ENCODE peak calls at places on chromosomes 12 and 14, in eight cellular contexts. One of them, this sample, is unnamed.
A peak's percentile ranks its signal among the peaks of the same experiment; 100 is the strongest.

GRCh38 chr14:31880935-31881334 is 196.2 kb upstream of the ARHGAP5 start:
- DNase-seq in activated CD4-positive, alpha-beta T cell treated with anti-CD3 and anti-CD28 coated beads, Interleukin-2, amount 10 ng/mL, durations not matched to agents 7 days and 5 days: no peak
- DNase-seq in KG1: no peak
- DNase-seq in MM.1S: no peak
- DNase-seq in NCI-H526: no peak
- DNase-seq in endodermal cell: no peak
- DNase-seq in endothelial cell: no peak
- DNase-seq in hypothalamus: no peak
- DNase-seq in this sample: no peak

GRCh38 chr14:95323361-95323760 is 3.7 kb upstream of the CLMN start:
- DNase-seq in activated CD4-positive, alpha-beta T cell treated with anti-CD3 and anti-CD28 coated beads, Interleukin-2, amount 10 ng/mL, durations not matched to agents 7 days and 5 days: no peak
- DNase-seq in KG1: no peak
- DNase-seq in MM.1S: no peak
- DNase-seq in NCI-H526: no peak
- DNase-seq in endodermal cell: no peak
- DNase-seq in endothelial cell: no peak
- DNase-seq in hypothalamus: no peak
- DNase-seq in this sample: no peak

GRCh38 chr12:114735680-114736374 is 51.9 kb upstream of the TBX3 start:
- DNase-seq in activated CD4-positive, alpha-beta T cell treated with anti-CD3 and anti-CD28 coated beads, Interleukin-2, amount 10 ng/mL, durations not matched to agents 7 days and 5 days: no peak
- DNase-seq in KG1: no peak
- DNase-seq in MM.1S: no peak
- DNase-seq in NCI-H526: no peak
- DNase-seq in endodermal cell: peak; percentile 77
- DNase-seq in endothelial cell: no peak
- DNase-seq in hypothalamus: no peak
- DNase-seq in this sample: no peak

GRCh38 chr12:100518376-100518775 is 44.7 kb downstream of the NR1H4 start:
- DNase-seq in activated CD4-positive, alpha-beta T cell treated with anti-CD3 and anti-CD28 coated beads, Interleukin-2, amount 10 ng/mL, durations not matched to agents 7 days and 5 days: no peak
- DNase-seq in KG1: no peak
- DNase-seq in MM.1S: no peak
- DNase-seq in NCI-H526: no peak
- DNase-seq in endodermal cell: no peak
- DNase-seq in endothelial cell: no peak
- DNase-seq in hypothalamus: no peak
- DNase-seq in this sample: no peak

GRCh38 chr12:81284137-81284536 is 206.3 kb downstream of the ACSS3 start:
- DNase-seq in activated CD4-positive, alpha-beta T cell treated with anti-CD3 and anti-CD28 coated beads, Interleukin-2, amount 10 ng/mL, durations not matched to agents 7 days and 5 days: no peak
- DNase-seq in KG1: no peak
- DNase-seq in MM.1S: no peak
- DNase-seq in NCI-H526: no peak
- DNase-seq in endodermal cell: peak; percentile 49
- DNase-seq in endothelial cell: no peak
- DNase-seq in hypothalamus: no peak
- DNase-seq in this sample: no peak

GRCh38 chr12:121379945-121380344 is 20.0 kb upstream of the RNF34 start:
- DNase-seq in activated CD4-positive, alpha-beta T cell treated with anti-CD3 and anti-CD28 coated beads, Interleukin-2, amount 10 ng/mL, durations not matched to agents 7 days and 5 days: no peak
- DNase-seq in KG1: no peak
- DNase-seq in MM.1S: no peak
- DNase-seq in NCI-H526: no peak
- DNase-seq in endodermal cell: no peak
- DNase-seq in endothelial cell: no peak
- DNase-seq in hypothalamus: no peak
- DNase-seq in this sample: no peak

GRCh38 chr12:77720258-77720657 is 110.4 kb upstream of the NAV3 start:
- DNase-seq in activated CD4-positive, alpha-beta T cell treated with anti-CD3 and anti-CD28 coated beads, Interleukin-2, amount 10 ng/mL, durations not matched to agents 7 days and 5 days: no peak
- DNase-seq in KG1: no peak
- DNase-seq in MM.1S: no peak
- DNase-seq in NCI-H526: no peak
- DNase-seq in endodermal cell: no peak
- DNase-seq in endothelial cell: no peak
- DNase-seq in hypothalamus: no peak
- DNase-seq in this sample: no peak

GRCh38 chr14:105563347-105563737 is 37.0 kb downstream of the TMEM121 start:
- DNase-seq in activated CD4-positive, alpha-beta T cell treated with anti-CD3 and anti-CD28 coated beads, Interleukin-2, amount 10 ng/mL, durations not matched to agents 7 days and 5 days: no peak
- DNase-seq in KG1: no peak
- DNase-seq in MM.1S: no peak
- DNase-seq in NCI-H526: no peak
- DNase-seq in endodermal cell: no peak
- DNase-seq in endothelial cell: no peak
- DNase-seq in hypothalamus: no peak
- DNase-seq in this sample: no peak

GRCh38 chr12:1630081-1630826 is 1.2 kb downstream of the WNT5B start:
- DNase-seq in activated CD4-positive, alpha-beta T cell treated with anti-CD3 and anti-CD28 coated beads, Interleukin-2, amount 10 ng/mL, durations not matched to agents 7 days and 5 days: peak; percentile 14
- DNase-seq in KG1: no peak
- DNase-seq in MM.1S: no peak
- DNase-seq in NCI-H526: peak; percentile 83
- DNase-seq in endodermal cell: peak; percentile 88
- DNase-seq in endothelial cell: peak; percentile 37
- DNase-seq in hypothalamus: no peak
- DNase-seq in this sample: no peak

GRCh38 chr12:67486671-67487070 is 161.9 kb upstream of the DYRK2 start:
- DNase-seq in activated CD4-positive, alpha-beta T cell treated with anti-CD3 and anti-CD28 coated beads, Interleukin-2, amount 10 ng/mL, durations not matched to agents 7 days and 5 days: no peak
- DNase-seq in KG1: no peak
- DNase-seq in MM.1S: no peak
- DNase-seq in NCI-H526: no peak
- DNase-seq in endodermal cell: no peak
- DNase-seq in endothelial cell: no peak
- DNase-seq in hypothalamus: no peak
- DNase-seq in this sample: no peak

GRCh38 chr12:120532701-120533238 is 1.4 kb upstream of the RNF10 start:
- DNase-seq in activated CD4-positive, alpha-beta T cell treated with anti-CD3 and anti-CD28 coated beads, Interleukin-2, amount 10 ng/mL, durations not matched to agents 7 days and 5 days: peak; percentile 30
- DNase-seq in KG1: no peak
- DNase-seq in MM.1S: peak; percentile 53
- DNase-seq in NCI-H526: no peak
- DNase-seq in endodermal cell: no peak
- DNase-seq in endothelial cell: no peak
- DNase-seq in hypothalamus: no peak
- DNase-seq in this sample: no peak

GRCh38 chr14:72527591-72527990 is 366.3 kb downstream of the DPF3 start:
- DNase-seq in activated CD4-positive, alpha-beta T cell treated with anti-CD3 and anti-CD28 coated beads, Interleukin-2, amount 10 ng/mL, durations not matched to agents 7 days and 5 days: no peak
- DNase-seq in KG1: no peak
- DNase-seq in MM.1S: no peak
- DNase-seq in NCI-H526: no peak
- DNase-seq in endodermal cell: no peak
- DNase-seq in endothelial cell: no peak
- DNase-seq in hypothalamus: no peak
- DNase-seq in this sample: no peak

GRCh38 chr12:29608581-29608980 is 111.1 kb upstream of the OVCH1 start:
- DNase-seq in activated CD4-positive, alpha-beta T cell treated with anti-CD3 and anti-CD28 coated beads, Interleukin-2, amount 10 ng/mL, durations not matched to agents 7 days and 5 days: no peak
- DNase-seq in KG1: no peak
- DNase-seq in MM.1S: no peak
- DNase-seq in NCI-H526: no peak
- DNase-seq in endodermal cell: peak; percentile 81
- DNase-seq in endothelial cell: no peak
- DNase-seq in hypothalamus: no peak
- DNase-seq in this sample: no peak

GRCh38 chr12:7060353-7060954 is at the start of gene C1S:
- DNase-seq in activated CD4-positive, alpha-beta T cell treated with anti-CD3 and anti-CD28 coated beads, Interleukin-2, amount 10 ng/mL, durations not matched to agents 7 days and 5 days: no peak
- DNase-seq in KG1: no peak
- DNase-seq in MM.1S: no peak
- DNase-seq in NCI-H526: peak; percentile 18
- DNase-seq in endodermal cell: peak; percentile 89
- DNase-seq in endothelial cell: peak; percentile 56
- DNase-seq in hypothalamus: no peak
- DNase-seq in this sample: peak; percentile 99

GRCh38 chr12:32549675-32550079 is 129.4 kb upstream of the DNM1L start:
- DNase-seq in activated CD4-positive, alpha-beta T cell treated with anti-CD3 and anti-CD28 coated beads, Interleukin-2, amount 10 ng/mL, durations not matched to agents 7 days and 5 days: no peak
- DNase-seq in KG1: no peak
- DNase-seq in MM.1S: no peak
- DNase-seq in NCI-H526: no peak
- DNase-seq in endodermal cell: peak; percentile 48
- DNase-seq in endothelial cell: no peak
- DNase-seq in hypothalamus: no peak
- DNase-seq in this sample: no peak

GRCh38 chr14:105430535-105430934 is 10.9 kb downstream of the MTA1 start:
- DNase-seq in activated CD4-positive, alpha-beta T cell treated with anti-CD3 and anti-CD28 coated beads, Interleukin-2, amount 10 ng/mL, durations not matched to agents 7 days and 5 days: no peak
- DNase-seq in KG1: no peak
- DNase-seq in MM.1S: no peak
- DNase-seq in NCI-H526: no peak
- DNase-seq in endodermal cell: no peak
- DNase-seq in endothelial cell: no peak
- DNase-seq in hypothalamus: no peak
- DNase-seq in this sample: no peak

GRCh38 chr12:89479982-89480381 is 44.6 kb downstream of the GALNT4 start:
- DNase-seq in activated CD4-positive, alpha-beta T cell treated with anti-CD3 and anti-CD28 coated beads, Interleukin-2, amount 10 ng/mL, durations not matched to agents 7 days and 5 days: no peak
- DNase-seq in KG1: no peak
- DNase-seq in MM.1S: no peak
- DNase-seq in NCI-H526: peak; percentile 26
- DNase-seq in endodermal cell: no peak
- DNase-seq in endothelial cell: no peak
- DNase-seq in hypothalamus: no peak
- DNase-seq in this sample: no peak

GRCh38 chr12:105420659-105421240 is 90.3 kb downstream of the C12orf75 start:
- DNase-seq in activated CD4-positive, alpha-beta T cell treated with anti-CD3 and anti-CD28 coated beads, Interleukin-2, amount 10 ng/mL, durations not matched to agents 7 days and 5 days: peak; percentile 74
- DNase-seq in KG1: peak; percentile 38
- DNase-seq in MM.1S: peak; percentile 76
- DNase-seq in NCI-H526: peak; percentile 77
- DNase-seq in endodermal cell: peak; percentile 94
- DNase-seq in endothelial cell: peak; percentile 73
- DNase-seq in hypothalamus: no peak
- DNase-seq in this sample: no peak

GRCh38 chr14:64800000-64800399 is 79.7 kb downstream of the SPTB start:
- DNase-seq in activated CD4-positive, alpha-beta T cell treated with anti-CD3 and anti-CD28 coated beads, Interleukin-2, amount 10 ng/mL, durations not matched to agents 7 days and 5 days: peak; percentile 27
- DNase-seq in KG1: no peak
- DNase-seq in MM.1S: peak; percentile 8
- DNase-seq in NCI-H526: peak; percentile 28
- DNase-seq in endodermal cell: peak; percentile 79
- DNase-seq in endothelial cell: peak; percentile 50
- DNase-seq in hypothalamus: no peak
- DNase-seq in this sample: no peak

GRCh38 chr12:69385038-69385437 is 25.5 kb downstream of the YEATS4 start:
- DNase-seq in activated CD4-positive, alpha-beta T cell treated with anti-CD3 and anti-CD28 coated beads, Interleukin-2, amount 10 ng/mL, durations not matched to agents 7 days and 5 days: no peak
- DNase-seq in KG1: no peak
- DNase-seq in MM.1S: no peak
- DNase-seq in NCI-H526: no peak
- DNase-seq in endodermal cell: no peak
- DNase-seq in endothelial cell: no peak
- DNase-seq in hypothalamus: no peak
- DNase-seq in this sample: no peak

GRCh38 chr14:104973215-104974145 is 4.7 kb downstream of the AHNAK2 start:
- DNase-seq in activated CD4-positive, alpha-beta T cell treated with anti-CD3 and anti-CD28 coated beads, Interleukin-2, amount 10 ng/mL, durations not matched to agents 7 days and 5 days: no peak
- DNase-seq in KG1: no peak
- DNase-seq in MM.1S: no peak
- DNase-seq in NCI-H526: peak; percentile 53
- DNase-seq in endodermal cell: peak; percentile 90
- DNase-seq in endothelial cell: no peak
- DNase-seq in hypothalamus: no peak
- DNase-seq in this sample: peak; percentile 97

GRCh38 chr12:57632369-57632897 is 568 bp downstream of the B4GALNT1 start:
- DNase-seq in activated CD4-positive, alpha-beta T cell treated with anti-CD3 and anti-CD28 coated beads, Interleukin-2, amount 10 ng/mL, durations not matched to agents 7 days and 5 days: no peak
- DNase-seq in KG1: no peak
- DNase-seq in MM.1S: peak; percentile 33
- DNase-seq in NCI-H526: peak; percentile 61
- DNase-seq in endodermal cell: peak; percentile 87
- DNase-seq in endothelial cell: no peak
- DNase-seq in hypothalamus: no peak
- DNase-seq in this sample: peak; percentile 79

GRCh38 chr14:68978550-68978911 is 571 bp downstream of the ACTN1 start:
- DNase-seq in activated CD4-positive, alpha-beta T cell treated with anti-CD3 and anti-CD28 coated beads, Interleukin-2, amount 10 ng/mL, durations not matched to agents 7 days and 5 days: peak; percentile 45
- DNase-seq in KG1: no peak
- DNase-seq in MM.1S: no peak
- DNase-seq in NCI-H526: peak; percentile 81
- DNase-seq in endodermal cell: peak; percentile 91
- DNase-seq in endothelial cell: peak; percentile 71
- DNase-seq in hypothalamus: no peak
- DNase-seq in this sample: no peak

GRCh38 chr12:123931686-123932321 is 40.8 kb downstream of the CCDC92 start:
- DNase-seq in activated CD4-positive, alpha-beta T cell treated with anti-CD3 and anti-CD28 coated beads, Interleukin-2, amount 10 ng/mL, durations not matched to agents 7 days and 5 days: peak; percentile 65
- DNase-seq in KG1: no peak
- DNase-seq in MM.1S: no peak
- DNase-seq in NCI-H526: no peak
- DNase-seq in endodermal cell: no peak
- DNase-seq in endothelial cell: no peak
- DNase-seq in hypothalamus: no peak
- DNase-seq in this sample: no peak

GRCh38 chr14:76829016-76829365 is 2.8 kb downstream of the LRRC74A start:
- DNase-seq in activated CD4-positive, alpha-beta T cell treated with anti-CD3 and anti-CD28 coated beads, Interleukin-2, amount 10 ng/mL, durations not matched to agents 7 days and 5 days: no peak
- DNase-seq in KG1: no peak
- DNase-seq in MM.1S: no peak
- DNase-seq in NCI-H526: peak; percentile 21
- DNase-seq in endodermal cell: peak; percentile 75
- DNase-seq in endothelial cell: no peak
- DNase-seq in hypothalamus: no peak
- DNase-seq in this sample: no peak

GRCh38 chr12:96513681-96514080 is 24.3 kb downstream of the CFAP54 start:
- DNase-seq in activated CD4-positive, alpha-beta T cell treated with anti-CD3 and anti-CD28 coated beads, Interleukin-2, amount 10 ng/mL, durations not matched to agents 7 days and 5 days: no peak
- DNase-seq in KG1: no peak
- DNase-seq in MM.1S: no peak
- DNase-seq in NCI-H526: no peak
- DNase-seq in endodermal cell: no peak
- DNase-seq in endothelial cell: no peak
- DNase-seq in hypothalamus: no peak
- DNase-seq in this sample: no peak

This sample was measured in vagina.